ENCODE peak calls at places on chromosomes 6 and 20, in six cellular contexts. H, K, A, D, C and F are unnamed samples.

GRCh38 chr20:41138527-41139226 is 1.3 kb downstream of the PLCG1 start:
- DNase-seq in H (peak), K (no peak), A (no peak), D (peak), C (peak), F (no peak)

GRCh38 chr6:157760589-157761330 is 62.3 kb upstream of the SNX9 start:
- DNase-seq in H (no peak), K (no peak), A (peak), D (no peak), C (no peak), F (no peak)

GRCh38 chr6:150813319-150813992 is 52.0 kb upstream of the MTHFD1L start:
- DNase-seq in H (no peak), K (peak), A (peak), D (no peak), C (no peak), F (no peak)

GRCh38 chr6:80304014-80304413 is 197.5 kb downstream of the BCKDHB start:
- DNase-seq in H (no peak), K (no peak), A (no peak), D (no peak), C (no peak), F (no peak)

GRCh38 chr6:46930331-46930730 is 8.6 kb upstream of the ADGRF5 start:
- DNase-seq in H (no peak), K (no peak), A (no peak), D (no peak), C (no peak), F (no peak)

GRCh38 chr6:109794201-109794926 is 103.3 kb downstream of the FIG4 start:
- DNase-seq in H (no peak), K (no peak), A (peak), D (no peak), C (no peak), F (no peak)

GRCh38 chr6:1226208-1227099 is 85.4 kb upstream of the FOXQ1 start:
- DNase-seq in H (no peak), K (no peak), A (no peak), D (no peak), C (no peak), F (no peak)

GRCh38 chr6:34891296-34891695 is 2.2 kb downstream of the ANKS1A start:
- DNase-seq in H (no peak), K (no peak), A (peak), D (no peak), C (no peak), F (no peak)

GRCh38 chr20:50668326-50668725 is 23.0 kb downstream of the RIPOR3 start:
- DNase-seq in H (no peak), K (no peak), A (no peak), D (no peak), C (no peak), F (no peak)

GRCh38 chr6:40328376-40328987 is 258.7 kb downstream of the LRFN2 start:
- DNase-seq in H (no peak), K (peak), A (peak), D (peak), C (peak), F (peak)

GRCh38 chr6:5457983-5458683 is 196.8 kb downstream of the FARS2 start:
- DNase-seq in H (no peak), K (no peak), A (peak), D (no peak), C (no peak), F (no peak)

GRCh38 chr6:149032318-149032598 is 285.3 kb upstream of the TAB2 start:
- DNase-seq in H (no peak), K (no peak), A (no peak), D (no peak), C (no peak), F (no peak)

GRCh38 chr6:149033454-149034241 is 283.9 kb upstream of the TAB2 start:
- DNase-seq in H (no peak), K (no peak), A (no peak), D (no peak), C (no peak), F (no peak)

GRCh38 chr6:149028767-149029405 is 282.1 kb downstream of the UST start:
- DNase-seq in H (peak), K (peak), A (peak), D (peak), C (peak), F (peak)

GRCh38 chr6:149032599-149033405 is 284.7 kb upstream of the TAB2 start:
- DNase-seq in H (peak), K (no peak), A (peak), D (peak), C (no peak), F (no peak)

DNA sequence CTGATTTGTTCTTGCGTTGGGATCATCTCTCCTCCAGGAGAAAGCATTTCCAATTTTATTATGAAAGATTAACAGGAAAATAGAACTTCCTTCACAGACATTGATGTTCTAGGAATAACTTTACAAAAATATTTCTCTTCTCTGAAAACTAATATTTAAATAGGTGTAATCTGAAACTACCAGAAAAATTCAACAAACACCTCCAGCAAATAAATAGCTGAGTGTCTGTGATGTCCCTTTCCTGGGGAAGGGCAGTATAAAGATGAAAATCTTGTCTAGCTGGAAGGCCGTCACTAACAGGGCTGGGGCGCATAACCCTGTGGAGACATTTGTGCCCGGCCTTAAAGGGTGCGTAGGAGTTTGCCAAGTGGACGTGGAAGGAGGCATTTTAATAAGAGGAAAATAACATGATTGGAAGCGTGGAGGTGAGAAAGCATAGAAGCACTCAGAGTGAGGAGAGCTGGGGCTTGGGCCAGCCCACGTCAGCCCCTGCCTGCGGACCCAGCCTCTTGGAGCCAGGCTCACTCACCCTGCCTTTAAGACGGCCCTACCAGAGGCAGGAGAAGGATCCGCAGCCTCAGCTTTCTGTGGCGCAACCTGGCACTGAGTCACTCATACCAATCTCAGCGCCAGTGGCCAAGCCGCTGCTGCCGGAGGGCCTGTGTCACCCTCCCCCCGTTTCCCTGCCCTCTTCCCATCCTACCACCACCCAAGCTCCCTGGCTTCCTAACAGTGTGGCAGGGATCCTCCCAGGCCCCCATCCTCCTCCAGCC is 284.9 kb downstream of the UST start:
- DNase-seq in H (peak), K (peak), A (peak), D (peak), C (no peak), F (no peak)
- H3K9ac ChIP-seq in H (peak), K (peak), A (no peak), D (peak), C (no peak), F (no peak)

GRCh38 chr6:72963946-72964345 is 261.4 kb downstream of the KHDC1L start:
- DNase-seq in H (no peak), K (no peak), A (no peak), D (no peak), C (no peak), F (no peak)

GRCh38 chr6:72966628-72967280 is 258.5 kb downstream of the KHDC1L start:
- DNase-seq in H (no peak), K (no peak), A (peak), D (no peak), C (no peak), F (no peak)

GRCh38 chr6:72969666-72970065 is 255.6 kb downstream of the KHDC1L start:
- DNase-seq in H (no peak), K (no peak), A (no peak), D (no peak), C (no peak), F (no peak)

GRCh38 chr6:72968704-72969103 is 256.6 kb downstream of the KHDC1L start:
- DNase-seq in H (no peak), K (peak), A (peak), D (no peak), C (no peak), F (no peak)

GRCh38 chr6:72967329-72967728 is 258.0 kb downstream of the KHDC1L start:
- DNase-seq in H (no peak), K (no peak), A (no peak), D (no peak), C (no peak), F (no peak)
- TF ChIP-seq EZH2 in H (no peak), K (no peak), A (no peak), D (no peak), C (no peak), F (no peak)

DNA sequence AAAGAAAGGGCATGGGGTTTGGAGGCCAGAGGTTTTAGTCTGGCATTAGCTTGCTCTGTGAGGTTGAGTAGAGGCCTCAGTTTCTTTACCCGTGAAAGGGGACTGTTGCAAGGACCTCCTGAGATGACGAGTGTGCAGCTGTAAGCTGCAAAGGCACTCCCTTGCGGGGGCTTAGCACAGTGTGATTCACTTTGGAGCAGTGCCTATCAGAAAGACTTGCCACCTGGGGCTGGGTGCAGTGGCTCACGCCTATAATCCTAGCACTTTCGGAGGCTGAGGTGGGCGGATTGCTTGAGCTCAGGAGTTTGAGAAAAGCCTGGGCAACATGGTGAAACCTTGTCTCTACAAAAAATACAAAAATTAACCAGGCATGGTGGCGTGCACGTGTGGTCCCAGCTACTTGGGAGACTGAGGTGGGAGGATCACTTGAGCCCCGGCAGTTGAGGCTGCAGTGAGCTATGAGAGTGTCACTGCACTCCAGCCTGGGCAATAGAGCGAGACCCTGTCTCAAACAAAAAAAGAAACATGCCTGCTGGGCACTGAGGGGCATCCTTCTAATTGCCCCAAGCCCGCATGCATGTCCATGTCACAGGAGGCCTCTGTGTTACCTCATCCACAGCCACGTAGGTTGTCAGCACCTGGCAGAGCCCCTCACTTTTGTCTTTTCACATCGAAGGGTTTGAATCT is 7.6 kb upstream of the BAK1 start:
- DNase-seq in H (no peak), K (no peak), A (no peak), D (no peak), C (no peak), F (no peak)
- H3K9ac ChIP-seq in H (no peak), K (no peak), A (no peak), D (no peak), C (no peak), F (no peak)

DNA sequence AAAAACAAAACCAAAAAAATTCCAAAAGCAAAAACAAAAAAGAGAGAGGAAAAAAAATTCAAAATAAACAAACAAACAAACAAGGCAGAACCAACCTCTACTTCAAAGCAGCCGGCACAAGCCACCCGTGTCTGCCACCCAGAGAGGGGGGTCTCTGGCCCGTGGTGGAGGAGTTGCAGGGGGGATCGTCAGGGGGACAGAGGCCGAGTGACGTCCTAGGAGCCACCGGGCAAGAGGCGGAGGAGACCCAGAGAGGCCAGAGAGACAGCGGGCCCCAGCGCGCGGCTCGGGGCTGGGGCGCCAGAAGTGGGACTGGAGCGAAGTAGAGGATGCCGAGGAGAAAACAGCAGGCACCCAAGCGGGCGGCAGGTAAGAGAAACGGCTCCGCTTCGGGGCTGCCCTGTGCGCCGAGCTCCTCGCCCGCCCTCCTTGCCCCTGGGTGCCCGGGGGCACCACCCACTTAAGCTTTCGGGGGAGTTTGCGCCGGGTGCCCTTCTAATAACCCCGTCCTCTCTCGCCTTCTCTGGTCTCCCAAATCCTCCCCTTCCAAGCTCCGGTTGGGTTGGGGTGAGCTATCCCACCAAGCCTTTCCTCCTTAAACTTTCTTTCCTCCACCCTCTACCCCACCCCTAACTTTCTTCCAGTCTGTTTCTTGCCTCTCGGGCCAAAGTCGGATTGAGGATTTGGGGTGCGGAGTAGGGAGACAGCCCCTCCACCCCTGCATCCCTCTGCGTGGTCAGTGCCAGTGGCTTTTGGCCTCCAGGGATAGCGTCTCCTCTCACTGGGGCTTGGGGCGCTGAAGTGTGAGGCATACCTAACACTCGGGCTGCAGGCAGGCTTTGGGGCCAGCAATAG is 1.0 kb downstream of the TSHZ2 start:
- DNase-seq in H (no peak), K (no peak), A (peak), D (no peak), C (peak), F (peak)
- TF ChIP-seq EZH2 in H (peak), K (no peak), A (no peak), D (no peak), C (no peak), F (no peak)